ENCODE peak calls at places on chromosomes 13 and 19, in ten cellular contexts. C is HCT116, W is PC-3, V is OCI-LY7, H is GM23338, G is MM.1S, U is GM23248, N is SK-N-SH, L is hepatocyte, S is PC-9. O is an unnamed sample.
A peak's percentile ranks its signal among the peaks of the same experiment; 100 is the strongest.

GRCh38 chr13:97202761-97203160 is 19.4 kb upstream of the MBNL2 start:
- DNase-seq in G (no peak), U (no peak), H (no peak), S (no peak), C (no peak), L (no peak), W (no peak), N (no peak), V (no peak), O (no peak)

GRCh38 chr13:64529874-64530485 is 2700.2 kb downstream of the PCDH9 start:
- DNase-seq in N (peak; percentile 14), L (peak; percentile 7), V (peak; percentile 17), W (peak; percentile 30), G (no peak), S (no peak), U (peak; percentile 41), C (peak; percentile 19), H (peak; percentile 73), O (peak; percentile 73)

GRCh38 chr13:73519720-73520119 is 460.9 kb downstream of the KLF5 start:
- DNase-seq in W (no peak), H (no peak), V (no peak), L (no peak), G (no peak), S (no peak), C (no peak), U (no peak), N (no peak), O (no peak)

GRCh38 chr13:50609016-50609415 is 234.5 kb downstream of the DLEU7 start:
- DNase-seq in U (no peak), G (no peak), H (no peak), N (no peak), V (no peak), S (no peak), W (no peak), C (no peak), L (no peak), O (no peak)

GRCh38 chr13:99572921-99573320 is 71.6 kb downstream of the TM9SF2 start:
- DNase-seq in U (peak; percentile 48), L (no peak), C (no peak), N (no peak), S (no peak), V (no peak), G (no peak), H (peak; percentile 21), W (no peak), O (no peak)

GRCh38 chr19:42122691-42123607 is 9.3 kb downstream of the POU2F2 start:
- DNase-seq in H (no peak), C (no peak), U (no peak), W (no peak), V (peak; percentile 61), N (no peak), L (no peak), G (no peak), S (no peak), O (peak; percentile 90)

GRCh38 chr19:29909545-29909944 is 32.5 kb upstream of the URI1 start:
- DNase-seq in U (peak; percentile 16), W (no peak), H (no peak), G (no peak), V (no peak), L (no peak), N (no peak), S (no peak), C (no peak), O (no peak)

GRCh38 chr13:92136449-92137180 is 738.2 kb downstream of the GPC5 start:
- DNase-seq in S (no peak), C (no peak), W (peak; percentile 38), U (no peak), V (no peak), G (no peak), N (no peak), L (no peak), H (no peak), O (no peak)

GRCh38 chr19:35337984-35338296 is 9.0 kb downstream of the CD22 start:
- DNase-seq in N (no peak), H (no peak), W (no peak), C (no peak), G (no peak), L (no peak), S (no peak), V (no peak), U (no peak), O (no peak)

GRCh38 chr19:35342430-35342829 is 5.3 kb upstream of the FFAR1 start:
- DNase-seq in V (no peak), G (no peak), S (no peak), L (no peak), C (no peak), U (no peak), N (no peak), W (no peak), H (peak; percentile 32), O (no peak)

GRCh38 chr19:35341006-35341405 is 6.7 kb upstream of the FFAR1 start:
- DNase-seq in W (no peak), G (no peak), S (no peak), U (no peak), N (no peak), H (no peak), C (no peak), L (no peak), V (no peak), O (no peak)

GRCh38 chr19:35341565-35342225 is 6.0 kb upstream of the FFAR1 start:
- DNase-seq in N (no peak), U (no peak), C (no peak), V (no peak), H (no peak), G (no peak), S (no peak), L (no peak), W (no peak), O (no peak)

DNA sequence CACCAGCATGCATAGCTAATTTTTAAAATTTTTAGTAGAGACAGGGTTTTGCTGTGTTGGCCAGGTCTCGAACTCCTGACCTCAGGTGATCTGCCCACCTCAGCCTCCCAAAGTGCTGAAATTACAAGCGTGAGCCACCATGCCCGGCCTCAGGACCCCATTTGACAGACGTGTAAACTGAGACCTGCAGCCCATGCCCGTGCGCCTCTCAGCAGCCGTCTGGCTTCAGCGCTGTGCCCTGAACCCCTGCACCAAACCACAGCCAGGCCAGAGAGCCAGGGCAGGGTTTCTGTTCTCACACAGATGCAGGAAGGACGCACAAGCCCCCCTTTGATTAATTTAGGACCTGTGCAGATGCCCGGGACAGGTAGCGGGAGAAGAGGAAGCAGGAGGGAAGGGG is 7.3 kb upstream of the FFAR1 start:
- DNase-seq in W (no peak), H (no peak), U (no peak), V (no peak), C (no peak), S (no peak), G (no peak), N (no peak), L (no peak), O (no peak)
- H3K4me1 ChIP-seq in W (no peaks in the 10 kb centered on the region), H (no peaks in the 10 kb centered on the region), U (no peaks in the 10 kb centered on the region), V (peaks cover 33% of the 10 kb centered on the region), C (no peaks in the 10 kb centered on the region), S (no peaks in the 10 kb centered on the region), G (no peaks in the 10 kb centered on the region), N (no peaks in the 10 kb centered on the region), L (no peaks in the 10 kb centered on the region), O (peaks cover 15% of the 10 kb centered on the region)

DNA sequence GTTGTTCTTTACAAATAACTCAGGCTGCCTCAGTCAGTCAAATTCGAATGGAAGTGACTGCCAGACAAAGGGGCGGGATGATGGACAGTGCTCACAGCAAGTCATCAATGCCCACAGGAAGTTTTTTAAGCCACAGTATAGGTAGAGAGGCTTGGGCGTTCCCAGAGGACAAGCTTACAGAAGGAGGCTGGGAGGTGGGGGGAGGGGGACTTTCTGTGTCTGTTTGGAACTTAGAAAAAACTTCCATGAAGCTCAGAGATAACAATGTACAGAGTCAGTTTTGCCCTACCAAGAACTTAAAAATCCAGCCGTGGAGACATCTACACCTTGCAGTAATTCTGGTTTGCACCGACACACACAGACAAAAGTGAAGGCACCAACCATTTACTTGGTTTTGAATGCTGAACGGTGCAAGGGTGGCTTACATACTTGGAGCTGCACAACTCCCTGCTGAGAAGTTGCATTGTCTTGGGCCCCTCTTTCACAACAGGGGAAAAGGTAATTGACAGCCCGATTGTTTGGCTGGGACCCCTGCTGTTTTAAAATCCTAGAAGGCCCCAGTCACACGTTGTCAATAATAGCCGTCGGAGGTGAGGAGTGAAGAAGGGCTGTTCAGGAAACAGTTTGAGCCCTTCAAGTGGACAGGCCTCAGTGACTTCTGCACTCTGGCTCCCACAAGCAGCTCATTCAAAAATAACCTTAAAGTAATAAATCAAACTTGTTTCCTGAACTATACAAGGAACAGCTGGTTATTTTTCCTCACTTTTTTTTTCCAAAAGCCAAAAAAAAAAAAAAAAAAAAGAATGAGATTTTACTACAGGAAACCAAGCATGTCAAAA is 18.8 kb upstream of the SPRY2 start:
- DNase-seq in H (peak; percentile 94), V (no peak), C (no peak), L (no peak), G (no peak), U (no peak), S (no peak), W (no peak), N (no peak), O (no peak)
- H3K9me2 ChIP-seq in H (no peaks in the 10 kb centered on the region), V (no peaks in the 10 kb centered on the region), C (no peaks in the 10 kb centered on the region), L (no peaks in the 10 kb centered on the region), G (no peaks in the 10 kb centered on the region), U (no peaks in the 10 kb centered on the region), S (no peaks in the 10 kb centered on the region), W (no peaks in the 10 kb centered on the region), N (no peaks in the 10 kb centered on the region), O (no peaks in the 10 kb centered on the region)

DNA sequence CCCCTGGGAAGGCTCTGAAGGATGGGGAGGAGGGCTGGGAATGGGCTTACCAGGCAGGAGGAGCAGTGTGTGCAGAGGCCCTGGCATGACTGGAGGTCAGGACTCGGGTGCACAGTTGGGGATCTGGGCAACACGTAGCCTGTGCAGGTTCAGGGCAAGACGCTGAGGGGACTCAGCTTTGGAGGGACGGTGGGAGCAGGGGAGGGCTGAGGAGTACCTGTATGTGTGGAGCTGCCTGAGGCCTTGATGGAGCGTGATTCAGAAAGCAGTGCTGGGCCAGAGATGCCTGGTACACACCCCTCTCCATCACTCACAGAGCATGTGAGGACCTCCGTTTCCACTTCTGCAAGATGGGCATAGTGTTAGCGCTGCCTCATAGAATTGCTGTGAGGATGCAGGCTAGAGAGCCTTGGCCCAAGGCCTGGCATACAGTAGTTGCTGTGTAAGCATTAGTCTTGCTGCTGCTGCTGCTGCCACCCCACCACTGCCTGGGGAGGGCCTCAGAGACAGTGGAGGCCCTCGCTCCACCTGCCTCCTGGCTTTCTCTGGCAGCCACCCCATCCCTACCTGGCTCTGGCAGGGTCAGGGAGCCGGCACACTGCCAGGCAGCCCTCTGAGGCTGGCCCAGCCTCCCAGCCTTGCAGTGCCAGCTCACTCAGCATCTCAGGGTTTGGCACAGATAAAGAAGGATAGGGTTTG is 2.4 kb downstream of the PAK4 start:
- DNase-seq in V (no peak), U (peak; percentile 42), C (no peak), S (no peak), L (no peak), H (no peak), N (no peak), G (no peak), W (no peak), O (no peak)
- H3K4me1 ChIP-seq in V (peaks cover 20% of the 10 kb centered on the region), U (peaks cover 6% of the 10 kb centered on the region), C (peaks cover 41% of the 10 kb centered on the region), S (peaks cover 9% of the 10 kb centered on the region), L (peaks cover 48% of the 10 kb centered on the region), H (peaks cover 39% of the 10 kb centered on the region), N (peaks cover 56% of the 10 kb centered on the region), G (peaks cover 4% of the 10 kb centered on the region), W (peaks cover 7% of the 10 kb centered on the region), O (peaks cover 20% of the 10 kb centered on the region)

DNA sequence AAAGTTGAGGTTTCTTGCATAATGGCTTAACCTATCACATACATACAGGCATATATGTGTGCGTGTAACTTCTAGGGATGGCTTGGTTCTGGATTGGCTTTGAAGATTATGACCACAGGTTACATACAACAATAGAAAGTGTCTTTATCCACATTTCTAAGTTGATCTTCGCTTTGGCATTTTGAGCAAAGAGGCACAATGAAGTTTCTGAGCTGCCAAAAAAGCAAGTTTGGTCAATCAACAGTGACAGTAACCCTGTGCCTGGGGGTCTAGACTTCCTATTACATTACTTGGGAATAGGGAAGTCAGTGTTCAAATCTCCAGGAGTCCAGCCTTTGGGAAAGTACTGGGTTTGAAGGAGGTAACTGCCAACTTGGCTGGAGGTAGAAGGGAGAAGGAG is 3.1 kb upstream of the SOX1 start:
- DNase-seq in G (no peak), L (no peak), U (no peak), H (no peak), N (no peak), W (no peak), C (no peak), S (no peak), V (no peak), O (no peak)
- H3K9me2 ChIP-seq in G (no peaks in the 10 kb centered on the region), L (no peaks in the 10 kb centered on the region), U (no peaks in the 10 kb centered on the region), H (no peaks in the 10 kb centered on the region), N (no peaks in the 10 kb centered on the region), W (no peaks in the 10 kb centered on the region), C (no peaks in the 10 kb centered on the region), S (no peaks in the 10 kb centered on the region), V (no peaks in the 10 kb centered on the region), O (no peaks in the 10 kb centered on the region)